ENCODE peak calls at places on chromosome 7, in eight cellular contexts. Q is cardiac fibroblast; W is HL-60; V is hepatocyte; D is GM23338; L is CD4-positive, alpha-beta memory T cell; Z is lung; S is SJSA1. Y is an unnamed sample.

GRCh38 chr7:113636727-113637421 is 281.9 kb downstream of the PPP1R3A start:
- DNase-seq in Q (no peak), W (no peak), V (no peak), D (no peak), L (no peak), Z (no peak), S (no peak), Y (no peak)

GRCh38 chr7:41096921-41097320 is 606.0 kb downstream of the INHBA start:
- DNase-seq in Q (peak), W (no peak), V (no peak), D (no peak), L (no peak), Z (no peak), S (peak), Y (no peak)

GRCh38 chr7:42082144-42082543 is 154.9 kb downstream of the GLI3 start:
- DNase-seq in Q (peak), W (no peak), V (peak), D (no peak), L (no peak), Z (no peak), S (no peak), Y (no peak)

GRCh38 chr7:13279854-13280435 is 592.5 kb downstream of the ARL4A start:
- DNase-seq in Q (peak), W (no peak), V (peak), D (peak), L (peak), Z (no peak), S (no peak), Y (no peak)

GRCh38 chr7:151397026-151397425 is 12.8 kb downstream of the WDR86 start:
- DNase-seq in Q (no peak), W (no peak), V (no peak), D (no peak), L (no peak), Z (no peak), S (no peak), Y (no peak)

GRCh38 chr7:30647589-30647988 is 34.7 kb downstream of the CRHR2 start:
- DNase-seq in Q (no peak), W (no peak), V (no peak), D (no peak), L (no peak), Z (no peak), S (no peak), Y (no peak)

GRCh38 chr7:44375926-44376342 is 50.5 kb upstream of the CAMK2B start:
- DNase-seq in Q (no peak), W (no peak), V (no peak), D (no peak), L (no peak), Z (peak), S (no peak), Y (no peak)

GRCh38 chr7:7568553-7568952 is 1.9 kb downstream of the MIOS start:
- DNase-seq in Q (no peak), W (no peak), V (no peak), D (no peak), L (no peak), Z (no peak), S (no peak), Y (no peak)

GRCh38 chr7:22990588-22990949 is 23.4 kb downstream of the HYCC1 start:
- DNase-seq in Q (no peak), W (no peak), V (no peak), D (no peak), L (no peak), Z (no peak), S (peak), Y (no peak)

GRCh38 chr7:48085433-48085791 is 3.7 kb upstream of the UPP1 start:
- DNase-seq in Q (no peak), W (no peak), V (no peak), D (no peak), L (no peak), Z (no peak), S (no peak), Y (no peak)

GRCh38 chr7:87784424-87784823 is 91.7 kb downstream of the SLC25A40 start:
- DNase-seq in Q (no peak), W (no peak), V (no peak), D (peak), L (no peak), Z (no peak), S (no peak), Y (no peak)

GRCh38 chr7:35630573-35630972 is 64.4 kb downstream of the HERPUD2 start:
- DNase-seq in Q (peak), W (no peak), V (no peak), D (no peak), L (no peak), Z (no peak), S (no peak), Y (no peak)

GRCh38 chr7:114468844-114469243 is 54.2 kb downstream of the FOXP2 start:
- DNase-seq in Q (peak), W (no peak), V (no peak), D (no peak), L (no peak), Z (no peak), S (no peak), Y (no peak)

GRCh38 chr7:116172353-116172752 is 38.0 kb upstream of the TES start:
- DNase-seq in Q (no peak), W (no peak), V (no peak), D (no peak), L (no peak), Z (no peak), S (peak), Y (no peak)

GRCh38 chr7:84786073-84786472 is 400.8 kb downstream of the SEMA3D start:
- DNase-seq in Q (no peak), W (no peak), V (no peak), D (peak), L (no peak), Z (no peak), S (no peak), Y (no peak)

GRCh38 chr7:90231304-90231703 is 13.7 kb upstream of the CFAP69 start:
- DNase-seq in Q (no peak), W (no peak), V (no peak), D (no peak), L (no peak), Z (no peak), S (no peak), Y (no peak)

GRCh38 chr7:154906736-154907355 is 96.1 kb downstream of the PAXIP1 start:
- DNase-seq in Q (no peak), W (no peak), V (no peak), D (no peak), L (no peak), Z (no peak), S (no peak), Y (no peak)

GRCh38 chr7:16098585-16099179 is 322.7 kb downstream of the CRPPA start:
- DNase-seq in Q (peak), W (no peak), V (no peak), D (peak), L (no peak), Z (no peak), S (no peak), Y (no peak)

GRCh38 chr7:2819161-2819953 is 24.8 kb downstream of the GNA12 start:
- DNase-seq in Q (no peak), W (no peak), V (no peak), D (no peak), L (no peak), Z (no peak), S (no peak), Y (no peak)

GRCh38 chr7:102044641-102044983 is 227.2 kb downstream of the CUX1 start:
- DNase-seq in Q (no peak), W (no peak), V (no peak), D (no peak), L (no peak), Z (no peak), S (peak), Y (no peak)

GRCh38 chr7:38369816-38370493 is 96.5 kb upstream of the TARP start:
- DNase-seq in Q (peak), W (peak), V (peak), D (peak), L (peak), Z (peak), S (peak), Y (peak)

GRCh38 chr7:117212969-117213877 is 109.6 kb downstream of the WNT2 start:
- DNase-seq in Q (peak), W (peak), V (peak), D (peak), L (peak), Z (peak), S (peak), Y (no peak)

GRCh38 chr7:48090095-48090805 is 1.2 kb downstream of the UPP1 start:
- DNase-seq in Q (peak), W (no peak), V (peak), D (peak), L (no peak), Z (no peak), S (peak), Y (no peak)

GRCh38 chr7:93948106-93948505 is 26.6 kb downstream of the GNG11 start:
- DNase-seq in Q (no peak), W (no peak), V (no peak), D (no peak), L (no peak), Z (no peak), S (peak), Y (no peak)

GRCh38 chr7:7428806-7429205 is 106.9 kb downstream of the COL28A1 start:
- DNase-seq in Q (peak), W (no peak), V (no peak), D (no peak), L (no peak), Z (no peak), S (no peak), Y (no peak)

GRCh38 chr7:81583882-81584533 is 185.8 kb downstream of the HGF start:
- DNase-seq in Q (peak), W (no peak), V (no peak), D (no peak), L (no peak), Z (no peak), S (no peak), Y (no peak)

GRCh38 chr7:81583090-81583489 is 186.8 kb downstream of the HGF start:
- DNase-seq in Q (no peak), W (no peak), V (no peak), D (no peak), L (no peak), Z (no peak), S (no peak), Y (no peak)

GRCh38 chr7:81584667-81585066 is 185.2 kb downstream of the HGF start:
- DNase-seq in Q (peak), W (no peak), V (no peak), D (no peak), L (no peak), Z (no peak), S (no peak), Y (no peak)
- H3K4me3 ChIP-seq in Q (no peak), W (no peak), V (no peak), D (no peak), L (no peak), Z (no peak), S (no peak), Y (no peak)

GRCh38 chr7:27124096-27124978 is 6.2 kb downstream of the HOXA4 start:
- DNase-seq in Q (no peak), W (no peak), V (no peak), D (no peak), L (no peak), Z (no peak), S (no peak), Y (no peak)
- H3K4me3 ChIP-seq in Q (no peak), W (no peak), V (no peak), D (no peak), L (no peak), Z (peak), S (no peak), Y (no peak)

GRCh38 chr7:46557295-46557711 is 636.2 kb upstream of the IGFBP3 start:
- DNase-seq in Q (peak), W (no peak), V (peak), D (no peak), L (no peak), Z (no peak), S (no peak), Y (no peak)
- H3K4me3 ChIP-seq in Q (no peak), W (no peak), V (no peak), D (no peak), L (no peak), Z (no peak), S (no peak), Y (no peak)

DNA sequence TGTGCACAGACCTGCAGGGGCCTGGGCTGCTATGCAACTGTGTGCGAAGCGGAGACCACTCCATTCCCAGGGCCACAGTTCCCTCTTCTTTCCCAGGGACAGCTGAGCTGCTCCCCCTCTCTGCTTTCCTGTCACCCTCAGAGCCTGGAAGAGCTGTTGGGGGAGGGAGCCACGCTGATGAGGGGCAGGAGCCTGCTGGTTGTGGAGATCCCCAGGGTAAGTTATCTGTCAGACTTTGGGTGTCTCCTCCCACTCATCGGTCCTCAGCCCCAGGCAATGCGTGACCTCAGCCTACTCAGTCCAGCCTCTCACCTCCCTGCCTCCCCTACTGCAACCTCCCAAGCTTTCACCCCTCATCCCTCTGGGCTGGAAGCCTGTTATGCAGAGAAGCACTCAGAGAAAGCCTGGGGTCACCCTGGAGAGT is 53.5 kb downstream of the ZNF467 start:
- DNase-seq in Q (no peak), W (no peak), V (no peak), D (no peak), L (no peak), Z (no peak), S (no peak), Y (no peak)
- H3K4me3 ChIP-seq in Q (no peak), W (no peak), V (no peak), D (no peak), L (no peak), Z (no peak), S (no peak), Y (no peak)

GRCh38 chr7:76383089-76383944 is 24.5 kb upstream of the YWHAG start:
- DNase-seq in Q (peak), W (no peak), V (no peak), D (peak), L (no peak), Z (no peak), S (no peak), Y (no peak)

GRCh38 chr7:76377186-76377918 is 18.6 kb upstream of the YWHAG start:
- DNase-seq in Q (no peak), W (no peak), V (no peak), D (no peak), L (no peak), Z (no peak), S (no peak), Y (no peak)

GRCh38 chr7:76381814-76382213 is 23.0 kb upstream of the YWHAG start:
- DNase-seq in Q (no peak), W (no peak), V (no peak), D (no peak), L (no peak), Z (no peak), S (no peak), Y (no peak)

GRCh38 chr7:76375251-76375650 is 16.5 kb upstream of the YWHAG start:
- DNase-seq in Q (no peak), W (no peak), V (no peak), D (no peak), L (no peak), Z (no peak), S (no peak), Y (no peak)

DNA sequence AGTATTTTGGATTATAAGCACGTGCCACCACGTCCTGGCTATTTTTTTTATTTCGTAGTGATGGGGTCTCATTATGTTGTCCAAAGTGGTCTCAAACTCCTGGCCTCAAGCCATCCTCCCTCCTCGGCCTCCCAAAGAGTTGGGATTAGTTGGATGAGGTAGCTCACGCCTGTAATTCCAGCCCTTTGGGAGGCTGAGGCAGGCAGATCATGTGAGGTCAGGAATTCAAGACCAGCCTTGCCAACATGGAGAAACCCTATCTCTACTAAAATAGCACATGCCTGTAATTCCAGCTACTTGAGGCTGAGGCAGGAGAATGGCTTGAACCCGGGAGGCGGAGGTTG is 21.8 kb upstream of the YWHAG start:
- DNase-seq in Q (peak), W (no peak), V (no peak), D (no peak), L (no peak), Z (no peak), S (no peak), Y (no peak)
- H3K4me3 ChIP-seq in Q (no peak), W (no peak), V (no peak), D (peak), L (no peak), Z (no peak), S (no peak), Y (no peak)

GRCh38 chr7:138837627-138838026 is 39.6 kb upstream of the ATP6V0A4 start:
- DNase-seq in Q (peak), W (no peak), V (peak), D (no peak), L (no peak), Z (peak), S (no peak), Y (no peak)
- H3K4me3 ChIP-seq in Q (no peak), W (no peak), V (no peak), D (no peak), L (no peak), Z (no peak), S (no peak), Y (no peak)

GRCh38 chr7:74097937-74098614 is 14.5 kb downstream of the LIMK1 start:
- DNase-seq in Q (peak), W (no peak), V (peak), D (no peak), L (no peak), Z (no peak), S (peak), Y (no peak)

GRCh38 chr7:74092964-74093339 is 9.3 kb downstream of the LIMK1 start:
- DNase-seq in Q (peak), W (peak), V (no peak), D (peak), L (no peak), Z (peak), S (no peak), Y (no peak)

GRCh38 chr7:74092321-74092963 is 8.8 kb downstream of the LIMK1 start:
- DNase-seq in Q (no peak), W (no peak), V (no peak), D (peak), L (no peak), Z (no peak), S (no peak), Y (no peak)

GRCh38 chr7:74094224-74095095 is 10.9 kb downstream of the LIMK1 start:
- DNase-seq in Q (peak), W (peak), V (peak), D (peak), L (peak), Z (peak), S (peak), Y (peak)

GRCh38 chr7:74093671-74094223 is 10.1 kb downstream of the LIMK1 start:
- DNase-seq in Q (no peak), W (no peak), V (no peak), D (peak), L (no peak), Z (no peak), S (peak), Y (no peak)
- H3K4me3 ChIP-seq in Q (no peak), W (peak), V (no peak), D (peak), L (peak), Z (no peak), S (peak), Y (peak)